ENCODE peak calls at places on chromosomes 3 and 15, in nine cellular contexts. O is transverse colon, S is IMR-90, T is NB4, E is A549, P is right lobe of liver, D is body of pancreas, J is sigmoid colon, Z is upper lobe of left lung. C is an unnamed sample.

GRCh38 chr3:192879346-192880031 is 38.2 kb downstream of the MB21D2 start:
- DNase-seq in O (no peak), S (peak), T (no peak), E (peak), P (no peak), D (peak), J (no peak), Z (no peak), C (no peak)

GRCh38 chr3:184345678-184346144 is 8.3 kb downstream of the FAM131A start:
- DNase-seq in O (peak), S (peak), T (peak), E (peak), P (peak), D (peak), J (no peak), Z (no peak), C (peak)

GRCh38 chr15:51516291-51516690 is 106.3 kb downstream of the DMXL2 start:
- DNase-seq in O (no peak), S (no peak), T (no peak), E (no peak), P (no peak), D (no peak), J (no peak), Z (no peak), C (no peak)

GRCh38 chr3:34727700-34728099 is 911.6 kb upstream of the ARPP21 start:
- DNase-seq in O (no peak), S (no peak), T (no peak), E (peak), P (no peak), D (no peak), J (no peak), Z (no peak), C (no peak)

GRCh38 chr3:130661116-130661515 is 85.5 kb downstream of the PIK3R4 start:
- DNase-seq in O (no peak), S (peak), T (no peak), E (no peak), P (no peak), D (no peak), J (no peak), Z (no peak), C (no peak)

GRCh38 chr15:48121849-48122248 is 1.1 kb downstream of the SLC24A5 start:
- DNase-seq in O (no peak), S (no peak), T (no peak), E (no peak), P (no peak), D (no peak), J (no peak), Z (no peak), C (no peak)

GRCh38 chr3:13507791-13508339 is 27.8 kb downstream of the HDAC11 start:
- DNase-seq in O (no peak), S (peak), T (no peak), E (no peak), P (no peak), D (no peak), J (no peak), Z (peak), C (peak)

GRCh38 chr3:165549037-165549436 is 288.2 kb downstream of the BCHE start:
- DNase-seq in O (no peak), S (peak), T (no peak), E (no peak), P (no peak), D (no peak), J (no peak), Z (no peak), C (no peak)

GRCh38 chr3:74614133-74614967 is at the start of gene CNTN3:
- DNase-seq in O (peak), S (peak), T (no peak), E (no peak), P (peak), D (peak), J (peak), Z (peak), C (peak)

GRCh38 chr15:68283401-68283800 is 5.9 kb downstream of the FEM1B start:
- DNase-seq in O (no peak), S (no peak), T (no peak), E (no peak), P (no peak), D (no peak), J (no peak), Z (no peak), C (no peak)

GRCh38 chr3:98824256-98824655 is 61.1 kb downstream of the ST3GAL6 start:
- DNase-seq in O (no peak), S (no peak), T (peak), E (no peak), P (no peak), D (no peak), J (no peak), Z (peak), C (no peak)

GRCh38 chr3:29466442-29466841 is 185.6 kb downstream of the RBMS3 start:
- DNase-seq in O (no peak), S (no peak), T (no peak), E (no peak), P (no peak), D (no peak), J (no peak), Z (no peak), C (no peak)

GRCh38 chr3:28322464-28322863 is 26.1 kb upstream of the ZCWPW2 start:
- DNase-seq in O (no peak), S (peak), T (no peak), E (no peak), P (no peak), D (no peak), J (no peak), Z (no peak), C (no peak)

GRCh38 chr3:114880078-114880477 is 267.0 kb downstream of the ZBTB20 start:
- DNase-seq in O (no peak), S (peak), T (no peak), E (peak), P (peak), D (peak), J (peak), Z (no peak), C (no peak)

GRCh38 chr15:66703540-66703941 is 1.5 kb downstream of the SMAD6 start:
- DNase-seq in O (peak), S (peak), T (peak), E (no peak), P (no peak), D (peak), J (no peak), Z (no peak), C (peak)

GRCh38 chr15:68578175-68578959 is 426 bp upstream of the CORO2B start:
- DNase-seq in O (peak), S (peak), T (peak), E (peak), P (peak), D (peak), J (peak), Z (peak), C (peak)

GRCh38 chr3:171834461-171834801 is 8.7 kb upstream of the TMEM212 start:
- DNase-seq in O (no peak), S (no peak), T (no peak), E (no peak), P (no peak), D (no peak), J (no peak), Z (no peak), C (no peak)
- TF ChIP-seq CTCF in O (no peak), S (no peak), T (no peak), E (no peak), P (no peak), D (no peak), J (no peak), Z (no peak), C (no peak)

GRCh38 chr3:32391643-32392529 is at the start of gene CMTM7:
- DNase-seq in O (peak), S (peak), T (peak), E (peak), P (peak), D (peak), J (peak), Z (peak), C (peak)
- TF ChIP-seq POLR2A in O (no peak), S (peak), T (peak), E (peak), P (peak), D (peak), J (no peak), Z (peak), C (peak)

DNA sequence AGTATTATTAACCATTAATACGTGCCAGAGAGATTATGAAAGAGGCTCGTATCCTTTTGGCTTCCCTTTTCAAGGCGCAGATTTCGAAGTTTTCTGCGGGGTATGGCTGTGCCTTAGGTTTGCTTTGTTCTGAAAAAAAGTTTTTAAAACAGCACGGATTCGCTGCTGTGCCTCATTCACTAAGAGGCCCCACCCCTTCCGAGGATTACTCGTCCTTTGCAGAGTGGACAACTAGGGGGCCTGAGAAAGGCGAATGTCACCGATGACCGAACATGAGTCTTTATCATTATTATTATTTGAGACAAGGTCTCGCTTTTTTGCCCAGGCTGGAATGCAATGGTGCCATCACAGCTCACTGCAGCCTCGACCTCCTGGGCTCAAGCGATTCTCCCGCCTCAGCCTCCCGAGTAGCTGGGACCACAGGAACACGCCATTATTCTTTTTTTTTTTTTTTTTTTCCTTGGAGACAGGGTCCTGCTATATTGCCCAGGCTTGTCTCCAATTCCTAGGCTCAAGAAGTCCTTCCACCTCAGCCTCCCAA is 684 bp upstream of the RPS27L start:
- DNase-seq in O (peak), S (peak), T (peak), E (peak), P (no peak), D (peak), J (peak), Z (no peak), C (peak)
- TF ChIP-seq CTCF in O (peak), S (peak), T (no peak), E (no peak), P (no peak), D (peak), J (no peak), Z (no peak), C (peak)

GRCh38 chr15:62027916-62028315 is 32.3 kb downstream of the VPS13C start:
- DNase-seq in O (no peak), S (no peak), T (no peak), E (no peak), P (no peak), D (no peak), J (no peak), Z (no peak), C (no peak)

GRCh38 chr15:62021991-62022600 is 38.2 kb downstream of the VPS13C start:
- DNase-seq in O (no peak), S (no peak), T (peak), E (peak), P (no peak), D (no peak), J (no peak), Z (no peak), C (no peak)

DNA sequence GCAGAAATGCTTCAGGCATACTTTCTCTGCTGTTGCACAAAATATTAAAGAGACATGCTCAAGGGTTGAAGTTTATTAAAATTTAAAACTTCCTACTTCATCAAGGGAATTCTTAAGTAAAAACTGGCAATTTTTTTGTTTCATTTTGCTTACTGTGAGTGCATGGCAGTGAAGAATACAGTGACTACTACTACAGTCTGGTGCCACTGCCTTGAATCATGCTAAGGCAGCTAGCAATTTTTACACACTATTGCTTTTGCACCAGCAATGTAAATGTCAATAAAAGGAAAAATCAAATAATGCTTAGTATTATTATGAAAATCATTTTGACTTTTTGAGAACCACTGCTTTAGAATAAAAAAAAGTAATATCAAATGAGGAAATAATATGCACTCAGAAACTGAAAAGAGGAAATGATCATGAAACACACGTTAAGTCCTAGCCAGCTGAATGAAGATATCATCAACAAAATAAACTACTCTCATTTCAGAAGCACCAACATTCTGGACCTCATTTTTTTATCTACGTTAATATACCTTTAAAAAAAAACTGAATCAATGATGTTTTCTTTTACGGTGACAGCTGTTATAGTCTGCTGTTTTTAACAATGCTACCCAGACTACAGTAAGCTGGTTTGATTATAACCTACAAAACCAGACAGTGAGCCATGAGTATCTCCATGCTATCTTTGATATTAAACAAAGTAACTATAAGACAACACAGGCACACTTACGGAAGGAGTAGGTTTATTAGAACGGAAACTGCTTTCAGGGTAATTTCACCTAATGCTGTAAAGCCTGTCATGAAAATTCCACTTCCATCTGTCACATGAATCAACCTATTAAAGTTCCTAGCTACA is 33.3 kb downstream of the VPS13C start:
- DNase-seq in O (no peak), S (no peak), T (no peak), E (no peak), P (no peak), D (no peak), J (no peak), Z (no peak), C (no peak)
- TF ChIP-seq POLR2A in O (no peak), S (no peak), T (no peak), E (no peak), P (no peak), D (no peak), J (no peak), Z (no peak), C (no peak)

DNA sequence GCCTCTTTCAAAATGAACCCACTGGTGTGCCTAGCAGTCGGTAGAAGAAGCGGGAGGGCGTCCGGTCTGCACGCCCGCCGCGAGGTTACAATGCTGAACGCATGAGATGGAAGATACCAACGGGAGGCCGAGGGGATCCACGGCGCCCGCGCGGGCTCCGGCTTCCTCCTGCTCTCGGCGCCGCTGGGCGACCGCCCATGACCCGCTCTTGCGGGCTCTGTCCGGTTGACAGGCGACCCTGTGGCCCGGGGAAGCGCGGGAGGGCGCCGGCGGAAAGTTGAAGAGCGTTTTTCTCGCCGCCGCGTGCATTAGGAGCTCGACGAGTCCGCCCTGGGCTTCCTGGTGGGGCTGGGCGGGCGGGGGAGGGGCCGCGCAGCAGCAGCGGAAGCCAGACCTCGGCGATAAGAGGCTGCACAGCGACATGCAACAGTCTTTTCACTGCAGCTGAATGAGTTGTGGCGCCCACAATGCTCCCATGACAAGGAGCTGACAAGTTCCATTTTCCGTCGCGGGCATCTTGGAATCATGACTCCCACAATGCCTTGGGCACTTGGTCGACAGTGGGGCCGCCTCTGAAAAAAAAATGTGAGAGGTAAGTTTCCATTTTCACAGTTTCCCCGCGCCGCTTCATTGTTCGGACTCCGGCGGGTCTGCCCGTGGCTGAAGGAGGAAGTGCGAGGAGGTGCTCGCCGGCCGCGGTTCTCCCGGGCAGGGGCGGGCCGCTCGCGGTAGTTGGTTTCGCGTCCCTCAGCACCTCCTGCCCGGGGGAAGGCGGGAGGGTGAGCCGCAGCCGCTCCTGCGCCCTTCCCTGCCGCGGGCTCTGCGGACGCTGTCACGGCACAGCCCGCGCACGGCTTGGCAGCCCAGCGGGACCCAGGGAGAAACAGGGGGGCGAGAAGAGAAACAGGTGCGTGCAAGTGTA is at the start of gene MBNL1:
- DNase-seq in O (peak), S (peak), T (peak), E (peak), P (peak), D (peak), J (peak), Z (peak), C (peak)
- TF ChIP-seq CTCF in O (peak), S (no peak), T (no peak), E (no peak), P (peak), D (no peak), J (no peak), Z (peak), C (no peak)

DNA sequence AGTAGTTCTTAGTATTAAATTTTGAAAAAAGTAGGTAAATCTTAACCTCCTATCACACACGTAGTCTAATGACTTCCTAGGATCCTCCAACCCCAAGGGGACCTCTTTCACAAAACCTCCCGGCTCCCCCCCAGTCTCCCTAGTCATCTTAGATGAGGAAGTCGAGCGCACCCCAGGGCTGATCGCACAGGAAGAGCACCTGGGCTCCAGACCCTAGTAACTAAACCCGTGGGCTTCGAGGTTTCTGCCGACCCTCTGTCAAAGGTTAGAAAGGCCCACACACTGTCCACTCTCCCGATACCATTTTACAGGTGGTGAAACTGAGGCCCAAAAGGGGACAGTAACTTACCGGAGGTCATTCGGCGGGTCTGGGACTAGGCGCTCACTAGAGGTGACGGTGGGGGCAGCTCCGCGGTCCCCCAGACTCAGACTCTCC is 349 bp downstream of the MBD4 start:
- DNase-seq in O (peak), S (no peak), T (peak), E (peak), P (no peak), D (peak), J (peak), Z (no peak), C (peak)
- TF ChIP-seq POLR2A in O (no peak), S (no peak), T (no peak), E (no peak), P (no peak), D (no peak), J (no peak), Z (no peak), C (no peak)

C was measured in heart left ventricle.